ENCODE peak calls at places on chromosomes 11 and 22, in nine cellular contexts. M is NCI-H1092; B is stimulated activated CD8-positive, alpha-beta memory T cell treated with anti-CD3 and anti-CD28 coated beads, Interleukin-7, amount 100 ng/mL, for 1 hour; T is stimulated activated CD4-positive, alpha-beta T cell treated with anti-CD3 and anti-CD28 coated beads, Interleukin-4, amount 100 ng/mL, for 48 hours; S is Peyer's patch; Q is brain microvascular endothelial cell; K is HAP-1; N is GM12891; H is A172. D is an unnamed sample.

GRCh38 chr11:100434821-100435641 is 252.1 kb upstream of the ARHGAP42 start:
- DNase-seq in S (no peak), B (no peak), N (no peak), M (no peak), K (no peak), H (no peak), Q (no peak), T (no peak), D (no peak)

GRCh38 chr11:208917-209260 is 1.4 kb downstream of the RIC8A start:
- DNase-seq in H (no peak), M (no peak), K (no peak), S (no peak), N (no peak), T (no peak), B (no peak), Q (no peak), D (no peak)

GRCh38 chr11:119422505-119423416 is at the start of gene THY1:
- DNase-seq in Q (no peak), K (peak), M (peak), N (no peak), T (no peak), B (no peak), H (peak), S (no peak), D (no peak)

GRCh38 chr11:122439911-122440782 is 215.4 kb upstream of the UBASH3B start:
- DNase-seq in Q (peak), B (no peak), T (no peak), N (no peak), H (no peak), M (peak), S (no peak), K (no peak), D (no peak)

GRCh38 chr11:70220920-70221319 is 17.8 kb downstream of the FADD start:
- DNase-seq in K (no peak), Q (no peak), H (peak), T (no peak), S (no peak), M (no peak), N (no peak), B (no peak), D (no peak)

GRCh38 chr11:117717485-117718314 is 79.3 kb downstream of the DSCAML1 start:
- DNase-seq in K (no peak), B (no peak), Q (no peak), N (no peak), S (no peak), T (no peak), M (peak), H (no peak), D (peak)

GRCh38 chr11:17610402-17610894 is 63.4 kb downstream of the OTOG start:
- DNase-seq in N (no peak), T (no peak), M (no peak), B (no peak), K (no peak), S (peak), Q (no peak), H (no peak), D (no peak)

GRCh38 chr22:39655736-39656285 is 85.3 kb downstream of the CACNA1I start:
- DNase-seq in B (no peak), K (no peak), T (no peak), S (no peak), Q (no peak), N (no peak), M (no peak), H (no peak), D (no peak)

GRCh38 chr11:128900468-128900867 is 9.3 kb downstream of the KCNJ5 start:
- DNase-seq in S (no peak), M (no peak), H (no peak), K (no peak), B (no peak), T (no peak), N (no peak), Q (no peak), D (no peak)

GRCh38 chr11:114890076-114890475 is 211.7 kb downstream of the NXPE2 start:
- DNase-seq in H (no peak), N (no peak), M (no peak), K (no peak), S (no peak), Q (no peak), B (no peak), T (no peak), D (no peak)

GRCh38 chr11:121067453-121067852 is 33.6 kb upstream of the TECTA start:
- DNase-seq in M (peak), N (no peak), Q (peak), H (no peak), K (no peak), S (no peak), B (no peak), T (no peak), D (no peak)

GRCh38 chr11:124987096-124987495 is 33.1 kb downstream of the CCDC15 start:
- DNase-seq in M (no peak), Q (no peak), S (no peak), K (no peak), B (no peak), H (no peak), T (no peak), N (no peak), D (no peak)

GRCh38 chr11:94650756-94651155 is 83.6 kb downstream of the PIWIL4 start:
- DNase-seq in N (no peak), B (no peak), T (no peak), M (no peak), S (peak), H (no peak), K (no peak), Q (peak), D (no peak)

GRCh38 chr11:126929186-126930085 is 71.1 kb downstream of the KIRREL3 start:
- DNase-seq in H (no peak), S (no peak), B (no peak), M (no peak), K (no peak), Q (no peak), N (no peak), T (no peak), D (no peak)

GRCh38 chr11:11989774-11990744 is 18.4 kb downstream of the DKK3 start:
- DNase-seq in N (no peak), S (no peak), K (no peak), B (no peak), Q (no peak), T (no peak), H (no peak), M (no peak), D (no peak)